ENCODE peak calls at places on chromosomes 1 and 21, in nine cellular contexts. X is prostate gland; H is ovary; U is sigmoid colon; Z is body of pancreas; K is right atrium auricular region; Y is lower lobe of right lung; B is CD4-positive, alpha-beta T cell; W is tibial nerve. C is an unnamed sample.

GRCh38 chr1:91714867-91715381 is 171.0 kb downstream of the TGFBR3 start:
- DNase-seq in K (no peak), Z (no peak), Y (no peak), H (no peak), W (no peak), X (no peak), B (no peak), U (no peak), C (no peak)

GRCh38 chr1:116820362-116820761 is 66.1 kb downstream of the CD2 start:
- DNase-seq in U (no peak), K (peak; percentile 65), H (peak; percentile 51), W (no peak), Y (no peak), X (no peak), B (no peak), Z (peak; percentile 94), C (no peak)

GRCh38 chr1:47396671-47397196 is 19.4 kb upstream of the FOXE3 start:
- DNase-seq in X (no peak), U (no peak), W (no peak), H (no peak), Y (no peak), B (no peak), K (peak; percentile 16), Z (no peak), C (no peak)

GRCh38 chr1:90074555-90075315 is 79.8 kb downstream of the ZNF326 start:
- DNase-seq in W (no peak), U (no peak), Z (no peak), Y (no peak), K (no peak), B (no peak), X (no peak), H (no peak), C (no peak)

GRCh38 chr1:36083635-36084501 is at the start of gene TEKT2:
- DNase-seq in H (peak; percentile 44), U (peak; percentile 69), B (no peak), X (no peak), K (peak; percentile 57), W (no peak), Y (no peak), Z (peak; percentile 63), C (no peak)

GRCh38 chr1:157089789-157090188 is 9.8 kb downstream of the ETV3L start:
- DNase-seq in Z (no peak), W (no peak), H (no peak), B (no peak), K (no peak), Y (no peak), X (no peak), U (peak; percentile 63), C (no peak)

GRCh38 chr1:98906761-98907301 is 97.8 kb downstream of the PLPPR5 start:
- DNase-seq in W (no peak), X (no peak), B (no peak), Z (no peak), H (no peak), Y (no peak), K (no peak), U (no peak), C (no peak)

GRCh38 chr1:111476761-111477309 is 3.1 kb downstream of the C1orf162 start:
- DNase-seq in Y (no peak), Z (no peak), U (no peak), W (no peak), B (peak; percentile 22), H (no peak), X (no peak), K (no peak), C (no peak)

GRCh38 chr1:55071477-55071876 is 32.1 kb downstream of the PCSK9 start:
- DNase-seq in Z (peak; percentile 33), W (no peak), K (no peak), X (no peak), B (no peak), H (no peak), Y (no peak), U (no peak), C (no peak)

GRCh38 chr1:98460136-98460535 is 201.4 kb upstream of the SNX7 start:
- DNase-seq in U (no peak), Z (no peak), H (no peak), W (no peak), X (no peak), B (no peak), K (no peak), Y (no peak), C (no peak)

GRCh38 chr1:228408041-228408868 is 1.6 kb upstream of the TRIM11 start:
- DNase-seq in Z (no peak), K (no peak), H (peak; percentile 9), X (no peak), Y (no peak), W (no peak), U (no peak), B (no peak), C (peak; percentile 60)

GRCh38 chr1:59736744-59737143 is 78.0 kb upstream of the HOOK1 start:
- DNase-seq in K (no peak), Y (no peak), B (no peak), X (no peak), U (no peak), H (no peak), Z (no peak), W (no peak), C (no peak)

GRCh38 chr1:181141431-181141910 is 53.0 kb downstream of the IER5 start:
- DNase-seq in Y (peak; percentile 55), U (peak; percentile 67), B (no peak), Z (peak; percentile 26), K (peak; percentile 73), X (no peak), H (no peak), W (no peak), C (no peak)

GRCh38 chr1:203041351-203041932 is 15.2 kb downstream of the PPFIA4 start:
- DNase-seq in B (no peak), K (no peak), Z (no peak), W (no peak), X (no peak), U (no peak), Y (no peak), H (no peak), C (no peak)

GRCh38 chr21:41884501-41885030 is 5.4 kb upstream of the PRDM15 start:
- DNase-seq in K (no peak), H (no peak), W (no peak), B (no peak), Y (no peak), X (no peak), U (no peak), Z (no peak), C (no peak)

GRCh38 chr21:41886331-41886730 is 7.2 kb upstream of the PRDM15 start:
- DNase-seq in Y (no peak), U (no peak), B (no peak), X (no peak), H (no peak), W (no peak), K (no peak), Z (no peak), C (no peak)

GRCh38 chr21:41887682-41888081 is 8.5 kb upstream of the PRDM15 start:
- DNase-seq in X (no peak), U (no peak), H (no peak), Y (no peak), B (no peak), Z (no peak), W (no peak), K (no peak), C (no peak)

GRCh38 chr21:41883582-41883981 is 4.4 kb upstream of the PRDM15 start:
- DNase-seq in B (no peak), W (no peak), Z (no peak), X (no peak), K (no peak), U (no peak), H (no peak), Y (no peak), C (no peak)

DNA sequence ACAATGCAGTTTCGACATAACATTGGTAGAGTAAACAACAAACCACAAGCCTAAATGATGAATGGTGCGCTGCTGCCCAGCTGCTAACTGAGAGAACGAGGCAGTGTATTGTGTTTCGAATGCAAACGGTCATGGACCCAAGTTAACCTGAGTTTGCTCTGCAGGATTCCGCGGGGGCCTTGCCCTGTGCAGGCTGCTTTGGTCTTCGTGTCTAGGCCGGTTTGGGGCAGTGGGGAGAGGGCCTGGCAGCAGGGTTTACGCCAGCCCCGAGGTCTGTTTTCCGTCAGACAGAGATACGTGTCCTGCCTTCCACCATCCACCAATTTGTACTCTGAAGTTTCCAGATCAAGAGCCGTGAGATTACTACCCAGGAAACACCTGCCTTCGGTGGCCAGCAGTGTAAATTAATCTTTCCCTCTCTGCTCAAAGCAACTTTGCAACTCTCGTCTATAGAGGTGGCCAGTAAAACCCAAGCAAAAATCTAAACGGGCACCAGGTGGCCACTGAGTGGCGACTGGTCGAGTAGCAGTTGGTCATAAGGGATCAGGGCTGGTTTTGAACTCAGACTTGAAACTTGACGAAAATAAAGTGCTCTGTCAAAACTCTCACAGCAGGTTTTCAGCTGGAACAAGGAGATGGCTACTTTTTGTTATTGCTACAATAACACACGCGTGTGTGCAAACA is 6.3 kb upstream of the PRDM15 start:
- DNase-seq in U (no peak), B (no peak), X (no peak), Y (no peak), Z (peak; percentile 49), K (no peak), H (no peak), W (no peak), C (no peak)
- TF ChIP-seq CTCF in U (no peak), B (no peak), X (no peak), Y (no peak), Z (peak; percentile 35), K (no peak), H (no peak), W (no peak), C (no peak)

GRCh38 chr1:12405325-12406217 is 175.7 kb downstream of the VPS13D start:
- DNase-seq in W (peak; percentile 36), K (peak; percentile 60), U (peak; percentile 72), Z (peak; percentile 67), B (no peak), H (no peak), X (no peak), Y (no peak), C (peak; percentile 71)
- H3K27ac ChIP-seq in W (peak overlapping the region; percentile 91), K (peak overlapping the region; percentile 74), U (peak overlapping the region; percentile 80), Z (peak overlapping the region; percentile 27), B (no peak overlapping the region), H (no peak overlapping the region), X (peak overlapping the region; percentile 63), Y (peak overlapping the region; percentile 64), C (peak overlapping the region; percentile 79)

GRCh38 chr1:41728403-41729202 is 190.1 kb downstream of the HIVEP3 start:
- DNase-seq in B (no peak), U (no peak), W (no peak), H (no peak), X (no peak), Z (no peak), K (no peak), Y (no peak), C (no peak)
- TF ChIP-seq CTCF in B (no peak), U (no peak), W (no peak), H (no peak), X (no peak), Z (no peak), K (no peak), Y (no peak), C (no peak)

DNA sequence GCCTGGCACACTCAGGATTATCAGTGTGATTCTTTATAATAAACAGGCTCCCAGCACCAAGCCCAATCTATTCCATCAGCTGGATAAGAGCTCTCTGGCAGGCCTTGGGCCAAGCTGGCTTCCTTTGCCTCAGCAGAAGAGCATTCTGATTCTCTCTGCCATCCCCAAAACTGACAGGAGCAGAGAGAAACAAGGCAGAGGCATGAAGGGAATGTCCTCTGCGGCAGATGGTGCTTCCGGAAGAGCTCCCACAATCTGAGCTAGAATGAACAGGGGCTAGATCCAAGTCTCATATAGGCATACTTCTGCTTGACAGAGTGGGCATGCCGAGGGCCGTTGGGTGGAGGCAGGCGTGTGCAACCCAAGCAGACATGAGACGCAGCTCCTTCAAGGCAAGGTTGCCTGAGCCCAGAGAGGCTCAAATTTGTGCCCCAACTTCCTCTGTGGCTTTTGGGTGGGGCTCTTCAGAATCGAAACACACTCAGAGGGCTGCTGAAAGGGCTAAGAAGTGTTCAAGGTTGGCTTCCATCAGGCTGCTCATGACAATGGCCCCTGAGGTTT is 4.0 kb downstream of the CAPN2 start:
- DNase-seq in K (no peak), U (no peak), X (no peak), Z (no peak), W (no peak), Y (peak; percentile 54), B (peak; percentile 48), H (no peak), C (no peak)
- H3K27ac ChIP-seq in K (peak overlapping the region; percentile 50), U (peak overlapping the region; percentile 65), X (no peak overlapping the region), Z (no peak overlapping the region), W (peak overlapping the region; percentile 49), Y (peak overlapping the region; percentile 73), B (peak overlapping the region; percentile 68), H (no peak overlapping the region), C (peak overlapping the region; percentile 41)